ENCODE peak calls at places on chromosomes 7 and 10, in nine cellular contexts. P is HL-60; Z is adrenal gland; K is right cardiac atrium; D is brain microvascular endothelial cell; S is sigmoid colon; W is PC-3; X is heart right ventricle; I is CD4-positive, alpha-beta memory T cell. C is an unnamed sample.

GRCh38 chr7:158110661-158111555 is 476.7 kb downstream of the PTPRN2 start:
- DNase-seq in Z (peak; percentile 53), S (no peak), P (no peak), D (no peak), K (no peak), W (peak; percentile 62), I (no peak), X (no peak), C (no peak)

GRCh38 chr10:28668363-28669226 is 8.7 kb upstream of the BAMBI start:
- DNase-seq in X (no peak), W (no peak), I (peak; percentile 60), Z (peak; percentile 42), P (no peak), K (peak; percentile 78), D (peak; percentile 37), S (peak; percentile 72), C (no peak)

GRCh38 chr7:4040031-4040928 is 641.8 kb upstream of the FOXK1 start:
- DNase-seq in I (no peak), K (no peak), D (no peak), P (no peak), S (no peak), W (no peak), X (no peak), Z (no peak), C (no peak)

GRCh38 chr10:971613-972012 is 16.6 kb upstream of the GTPBP4 start:
- DNase-seq in D (no peak), I (no peak), Z (no peak), P (no peak), S (no peak), X (no peak), W (no peak), K (no peak), C (no peak)

GRCh38 chr10:18140149-18140956 is at the start of gene CACNB2:
- DNase-seq in Z (peak; percentile 42), W (peak; percentile 10), D (no peak), X (peak; percentile 68), P (no peak), I (no peak), S (peak; percentile 93), K (peak; percentile 68), C (no peak)

GRCh38 chr7:31814187-31814586 is 127.2 kb downstream of the PPP1R17 start:
- DNase-seq in P (no peak), W (peak; percentile 72), X (no peak), K (no peak), I (no peak), Z (peak; percentile 2), D (peak; percentile 22), S (no peak), C (no peak)

GRCh38 chr7:36589391-36589790 is 134.9 kb downstream of the AOAH start:
- DNase-seq in P (no peak), K (no peak), Z (no peak), S (no peak), D (no peak), I (no peak), X (no peak), W (no peak), C (no peak)

GRCh38 chr7:5284304-5285281 is 1.9 kb downstream of the SLC29A4 start:
- DNase-seq in K (peak; percentile 59), X (no peak), Z (peak; percentile 46), D (no peak), P (peak; percentile 49), I (no peak), W (peak; percentile 29), S (no peak), C (no peak)

GRCh38 chr7:39099146-39099545 is 121.4 kb downstream of the POU6F2 start:
- DNase-seq in W (no peak), K (no peak), I (no peak), Z (no peak), D (no peak), S (no peak), P (no peak), X (no peak), C (no peak)
- H3K4me3 ChIP-seq in W (no peak overlapping the region), K (no peak overlapping the region), I (no peak overlapping the region), Z (no peak overlapping the region), D (no peak overlapping the region), S (no peak overlapping the region), P (no peak overlapping the region), X (no peak overlapping the region), C (no peak overlapping the region)

DNA sequence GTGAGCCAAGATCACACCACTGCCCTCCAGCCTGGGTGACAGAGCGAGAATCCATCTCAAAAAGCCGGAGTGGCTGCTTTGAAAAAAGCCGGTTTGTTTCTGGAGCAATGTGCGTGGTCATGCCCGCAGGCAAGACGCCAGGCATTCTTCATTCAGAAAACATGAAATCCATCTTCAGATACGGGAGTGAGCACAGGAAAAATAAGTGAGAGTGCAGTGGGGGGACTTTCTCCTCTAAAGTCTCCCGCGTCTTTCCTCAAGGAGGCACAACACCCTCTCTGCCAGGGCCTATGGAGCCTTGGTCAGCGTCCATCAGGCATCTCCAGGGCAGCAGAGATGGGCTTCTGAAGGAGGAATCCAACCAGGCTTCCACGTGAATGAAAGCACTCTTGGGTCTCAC is 62.3 kb upstream of the DGKI start:
- DNase-seq in W (no peak), P (no peak), S (no peak), D (no peak), K (peak; percentile 70), I (no peak), X (peak; percentile 27), Z (peak; percentile 17), C (peak; percentile 33)
- H3K27ac ChIP-seq in W (no peak overlapping the region), P (no peak overlapping the region), S (peak overlapping the region; percentile 49), D (no peak overlapping the region), K (no peak overlapping the region), I (no peak overlapping the region), X (no peak overlapping the region), Z (no peak overlapping the region), C (peak overlapping the region; percentile 78)

DNA sequence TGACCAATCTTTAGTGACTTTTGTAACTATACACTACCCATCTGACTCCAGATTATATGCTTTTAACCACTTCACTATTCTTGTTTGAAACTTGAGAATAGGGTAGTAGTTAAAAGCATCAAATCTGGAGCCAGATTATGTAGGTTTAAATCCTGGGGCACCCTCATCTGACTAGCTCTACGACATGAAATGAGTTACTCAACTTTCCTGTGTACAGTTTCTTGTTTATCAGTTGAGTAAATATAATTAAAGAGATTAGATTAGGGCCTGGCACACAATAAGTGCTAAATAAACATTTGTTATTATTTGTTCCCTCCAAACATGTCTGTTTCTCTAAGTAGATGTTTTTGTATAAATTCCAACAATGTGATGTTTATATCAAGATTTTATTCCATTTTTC is 485.3 kb upstream of the LRRTM3 start:
- DNase-seq in Z (no peak), W (no peak), S (no peak), I (no peak), P (no peak), X (no peak), D (no peak), K (no peak), C (no peak)
- H3K4me3 ChIP-seq in Z (no peak overlapping the region), W (no peak overlapping the region), S (no peak overlapping the region), I (no peak overlapping the region), P (no peak overlapping the region), X (no peak overlapping the region), D (no peak overlapping the region), K (no peak overlapping the region), C (no peak overlapping the region)

GRCh38 chr7:116214921-116215320 is 4.6 kb downstream of the TES start:
- DNase-seq in P (no peak), X (no peak), Z (no peak), I (no peak), S (no peak), K (no peak), D (no peak), W (no peak), C (no peak)
- H3K27ac ChIP-seq in P (no peak overlapping the region), X (no peak overlapping the region), Z (no peak overlapping the region), I (no peak overlapping the region), S (peak overlapping the region; percentile 93), K (no peak overlapping the region), D (peak overlapping the region; percentile 95), W (no peak overlapping the region), C (peak overlapping the region; percentile 97)

GRCh38 chr7:78018541-78019456 is 220.2 kb downstream of the PHTF2 start:
- DNase-seq in K (peak; percentile 67), W (peak; percentile 20), P (no peak), S (peak; percentile 77), D (peak; percentile 14), Z (peak; percentile 59), I (no peak), X (peak; percentile 36), C (peak; percentile 30)

GRCh38 chr7:78019457-78020130 is 221.0 kb downstream of the PHTF2 start:
- DNase-seq in X (peak; percentile 94), Z (peak; percentile 93), I (peak; percentile 56), K (peak; percentile 96), S (peak; percentile 96), P (peak; percentile 64), W (peak; percentile 63), D (peak; percentile 71), C (peak; percentile 89)

GRCh38 chr7:78020874-78021249 is 222.3 kb downstream of the PHTF2 start:
- DNase-seq in P (no peak), I (no peak), Z (no peak), S (no peak), X (no peak), K (no peak), D (no peak), W (no peak), C (no peak)

GRCh38 chr7:78022165-78022564 is 223.6 kb downstream of the PHTF2 start:
- DNase-seq in K (no peak), S (no peak), P (no peak), X (no peak), D (no peak), W (no peak), I (no peak), Z (no peak), C (no peak)

DNA sequence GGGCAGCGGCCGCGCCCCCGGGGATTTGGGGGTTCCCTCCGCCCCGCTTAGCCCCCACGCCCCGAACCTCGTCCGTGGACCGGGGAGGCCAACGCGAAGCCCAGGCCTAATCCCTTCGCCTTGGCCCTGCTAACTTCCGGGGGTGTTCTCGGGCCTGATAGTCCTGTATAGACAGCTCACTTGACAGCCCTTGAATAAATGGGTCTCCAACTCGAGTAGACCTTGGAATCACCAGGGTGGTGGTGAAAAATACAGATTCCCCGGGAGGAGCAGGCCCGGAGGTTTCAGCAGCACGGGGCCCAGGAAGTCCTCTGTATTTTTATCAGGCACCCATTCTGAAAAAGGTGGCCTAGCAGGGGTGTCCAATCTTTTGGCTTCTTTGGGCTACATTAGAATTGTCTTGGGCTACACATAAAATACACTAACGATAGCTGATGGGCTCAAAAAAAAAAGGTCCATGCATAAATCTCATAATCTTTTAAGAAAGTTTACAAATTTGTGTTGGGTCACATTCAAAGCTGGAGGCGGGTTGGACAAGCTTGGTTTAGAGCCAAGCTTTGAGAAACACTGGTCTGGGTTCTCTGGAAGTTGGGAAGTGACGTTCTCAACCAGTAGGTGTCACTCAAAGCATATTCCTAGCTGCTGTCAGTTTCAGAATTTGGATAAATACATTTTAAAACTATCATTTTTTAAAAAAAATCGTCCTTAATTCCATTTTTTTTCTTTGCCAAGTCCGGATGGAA is 221.7 kb downstream of the PHTF2 start:
- DNase-seq in K (peak; percentile 42), X (peak; percentile 82), W (peak; percentile 76), P (peak; percentile 53), Z (peak; percentile 82), D (peak; percentile 80), S (peak; percentile 80), I (peak; percentile 45), C (peak; percentile 40)
- H3K4me3 ChIP-seq in K (peak overlapping the region; percentile 87), X (peak overlapping the region; percentile 40), W (peak overlapping the region; percentile 66), P (peak overlapping the region; percentile 50), Z (no peak overlapping the region), D (peak overlapping the region; percentile 63), S (peak overlapping the region; percentile 41), I (no peak overlapping the region), C (peak overlapping the region; percentile 76)

C was measured in thoracic aorta.